ENCODE peak calls at places on chromosomes 5 and 9, in six cellular contexts. T, F, A, L, Q and O are unnamed samples.

GRCh38 chr9:105171076-105171475 is 73.4 kb upstream of the SLC44A1 start:
- DNase-seq in T (no peak), F (no peak), A (no peak), L (no peak), Q (no peak), O (no peak)

GRCh38 chr9:111399772-111400563 is 69.9 kb upstream of the OR2K2 start:
- DNase-seq in T (no peak), F (no peak), A (no peak), L (peak), Q (no peak), O (peak)

GRCh38 chr5:180618830-180619562 is 27.7 kb upstream of the SCGB3A1 start:
- DNase-seq in T (peak), F (peak), A (no peak), L (no peak), Q (no peak), O (no peak)

GRCh38 chr5:73955447-73955846 is 329.5 kb downstream of the ARHGEF28 start:
- DNase-seq in T (no peak), F (peak), A (no peak), L (no peak), Q (no peak), O (no peak)

GRCh38 chr9:107243757-107244156 is 39.3 kb upstream of the RAD23B start:
- DNase-seq in T (no peak), F (peak), A (no peak), L (peak), Q (no peak), O (peak)

GRCh38 chr9:94929373-94929764 is 202.9 kb downstream of the AOPEP start:
- DNase-seq in T (no peak), F (peak), A (peak), L (no peak), Q (peak), O (no peak)

GRCh38 chr5:12625667-12626263 is 721.5 kb upstream of the CTNND2 start:
- DNase-seq in T (no peak), F (no peak), A (no peak), L (no peak), Q (no peak), O (no peak)

GRCh38 chr9:23596913-23597634 is 229.0 kb downstream of the ELAVL2 start:
- DNase-seq in T (no peak), F (no peak), A (no peak), L (no peak), Q (no peak), O (no peak)

GRCh38 chr5:131745594-131746175 is 51.1 kb downstream of the FNIP1 start:
- DNase-seq in T (no peak), F (peak), A (no peak), L (no peak), Q (no peak), O (no peak)

GRCh38 chr5:149054416-149054815 is 8.4 kb downstream of the SH3TC2 start:
- DNase-seq in T (no peak), F (no peak), A (no peak), L (no peak), Q (no peak), O (no peak)
- H3K27ac ChIP-seq in T (no peak), F (no peak), A (no peak), L (no peak), Q (no peak), O (no peak)

DNA sequence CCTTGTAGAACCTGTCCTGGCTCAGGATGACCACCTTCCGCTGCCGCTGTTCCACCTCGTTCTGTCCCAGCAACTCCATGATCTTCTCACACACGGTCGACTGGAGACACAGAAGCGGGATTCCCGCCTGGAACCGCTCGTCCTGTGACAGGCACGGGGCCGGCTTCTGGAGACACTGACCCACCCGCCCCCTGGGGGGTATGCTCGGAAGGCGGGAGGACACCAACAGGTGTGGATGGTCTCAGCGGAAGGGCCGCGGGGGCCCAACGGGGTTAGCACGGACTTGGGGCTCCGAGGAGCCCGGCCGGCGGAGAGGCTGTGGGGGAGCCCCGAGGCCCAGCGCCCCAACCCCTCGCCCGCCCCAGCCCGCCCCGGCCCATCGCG is 525 bp downstream of the UCK1 start:
- DNase-seq in T (no peak), F (no peak), A (peak), L (peak), Q (peak), O (peak)
- TF ChIP-seq CTCF in T (peak), F (no peak), A (peak), L (no peak), Q (peak), O (peak)

DNA sequence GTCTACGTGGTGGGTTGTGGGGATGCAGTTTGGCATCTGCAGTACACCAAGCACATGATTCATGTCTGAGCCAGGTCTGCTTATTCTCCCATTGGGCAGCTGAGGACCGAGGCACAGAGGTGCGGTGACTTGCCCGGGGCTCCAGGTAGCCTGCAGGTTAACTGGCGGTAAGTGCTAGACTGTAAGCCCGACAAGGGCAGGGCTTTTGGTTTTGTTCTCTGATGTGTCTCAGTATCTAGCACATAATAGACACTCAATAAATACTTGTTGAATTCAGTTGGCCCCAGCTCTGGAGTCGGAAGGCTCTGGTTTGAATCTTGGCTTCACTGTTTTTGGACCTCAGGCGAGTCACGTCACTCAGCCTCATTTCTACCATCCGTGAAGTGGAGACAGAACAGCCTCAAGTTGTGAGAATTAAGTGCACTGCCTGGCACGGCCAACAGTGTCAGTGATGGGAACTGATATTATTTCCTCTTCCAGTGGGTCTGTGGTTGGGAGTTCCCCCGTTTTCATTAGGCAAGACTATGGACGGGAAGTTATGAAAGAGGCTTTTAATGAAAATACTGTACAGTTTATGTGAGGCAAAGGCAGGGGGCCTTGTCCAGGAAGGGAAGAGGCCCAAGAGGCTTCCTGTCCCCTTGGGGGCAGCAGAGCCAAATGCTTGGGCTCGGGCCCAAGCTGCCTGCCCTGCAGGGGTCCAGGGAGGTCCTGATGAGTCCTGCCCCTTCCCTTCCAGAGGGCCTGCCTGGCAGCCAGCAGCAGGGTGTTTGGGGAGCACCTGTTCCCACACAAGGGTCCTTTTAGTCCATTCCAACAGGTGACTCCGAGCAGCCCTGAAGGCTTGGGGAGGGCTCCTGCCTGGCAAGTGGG is 3.3 kb downstream of the PRELID1 start:
- DNase-seq in T (no peak), F (no peak), A (no peak), L (no peak), Q (no peak), O (no peak)
- H3K27ac ChIP-seq in T (peak), F (no peak), A (no peak), L (no peak), Q (no peak), O (no peak)

GRCh38 chr9:68973619-68974018 is 40.3 kb downstream of the PRKACG start:
- DNase-seq in T (no peak), F (no peak), A (no peak), L (no peak), Q (peak), O (no peak)
- TF ChIP-seq CTCF in T (no peak), F (no peak), A (no peak), L (no peak), Q (no peak), O (no peak)

DNA sequence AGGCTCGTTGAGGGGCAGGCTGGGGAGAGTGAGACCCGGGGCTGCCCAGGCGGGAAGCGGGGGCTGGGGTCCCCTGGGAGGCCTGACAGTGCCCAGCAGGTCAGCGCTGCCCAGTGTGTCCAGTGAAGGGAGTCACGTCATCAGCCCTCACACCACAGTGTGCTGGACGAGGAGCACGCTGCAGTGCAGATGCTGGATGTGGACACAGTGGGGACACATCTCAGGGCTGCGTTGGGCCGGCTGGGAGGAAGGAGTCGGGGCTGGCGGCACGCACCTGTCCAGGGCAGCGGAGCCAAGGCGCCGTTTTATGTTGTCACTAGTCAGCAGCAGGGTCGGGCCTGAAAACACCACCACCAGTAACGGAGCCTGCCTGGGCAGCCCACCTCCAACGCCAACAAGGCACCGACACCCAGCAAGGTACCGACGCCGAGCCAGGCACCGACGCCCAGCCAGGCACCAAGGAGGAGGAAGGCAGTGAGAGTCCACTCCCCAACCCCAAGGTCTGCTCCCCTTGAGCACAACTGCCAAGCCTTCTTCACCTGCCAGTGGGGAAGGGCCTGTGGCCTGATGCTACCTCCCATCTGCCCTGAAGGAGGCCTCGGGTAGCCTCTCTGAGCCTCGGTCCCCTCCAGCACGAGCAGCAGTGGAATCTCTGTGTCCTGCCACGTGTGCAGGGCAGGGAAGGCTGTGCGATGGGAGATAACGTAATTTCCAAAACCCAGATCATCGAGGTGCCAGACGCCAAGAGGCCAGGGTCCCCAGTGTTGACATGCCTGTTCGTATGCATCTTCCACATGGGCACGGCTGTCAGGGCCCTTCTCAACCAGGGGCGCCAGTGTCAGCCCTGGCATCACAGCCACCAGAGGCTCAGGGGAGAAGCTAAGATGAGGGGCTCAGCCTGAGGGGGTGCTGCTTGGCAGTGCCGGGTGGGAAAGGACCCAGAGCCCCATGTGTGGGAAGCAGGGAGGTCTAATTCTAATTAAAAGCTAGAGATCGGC is 21.9 kb upstream of the NSMF start:
- DNase-seq in T (peak), F (no peak), A (no peak), L (no peak), Q (no peak), O (no peak)
- H3K27ac ChIP-seq in T (no peak), F (no peak), A (no peak), L (no peak), Q (no peak), O (no peak)

GRCh38 chr9:33791117-33791516 is 4.2 kb upstream of the PRSS3 start:
- DNase-seq in T (no peak), F (peak), A (no peak), L (no peak), Q (no peak), O (peak)

GRCh38 chr9:33782395-33783152 is 12.8 kb upstream of the PRSS3 start:
- DNase-seq in T (no peak), F (peak), A (no peak), L (no peak), Q (no peak), O (no peak)

GRCh38 chr9:33787839-33788238 is 7.5 kb upstream of the PRSS3 start:
- DNase-seq in T (no peak), F (no peak), A (no peak), L (no peak), Q (peak), O (no peak)

GRCh38 chr9:33781736-33782135 is 13.6 kb upstream of the PRSS3 start:
- DNase-seq in T (no peak), F (no peak), A (no peak), L (no peak), Q (no peak), O (no peak)

DNA sequence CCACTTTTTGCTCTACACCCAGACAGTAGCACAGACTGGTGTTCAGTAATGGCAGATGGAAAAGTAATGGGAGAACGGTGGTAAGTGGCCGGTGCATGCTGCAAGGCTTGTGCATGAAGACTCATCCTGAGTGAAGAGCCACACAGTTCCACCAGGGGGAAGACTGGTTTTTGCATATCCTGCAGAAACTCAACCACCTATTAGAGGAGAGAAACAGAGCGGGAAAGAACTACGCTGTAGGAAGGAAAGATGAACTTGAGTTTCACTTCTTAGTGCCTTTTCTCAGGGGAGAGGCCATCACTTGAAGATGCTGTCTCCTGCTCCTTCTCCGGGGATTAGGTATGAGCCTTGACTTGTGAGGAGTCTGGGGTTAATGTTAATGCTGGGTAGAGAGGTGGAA is 9.4 kb upstream of the PRSS3 start:
- DNase-seq in T (no peak), F (no peak), A (no peak), L (no peak), Q (no peak), O (no peak)
- TF ChIP-seq CTCF in T (no peak), F (peak), A (no peak), L (no peak), Q (no peak), O (no peak)

DNA sequence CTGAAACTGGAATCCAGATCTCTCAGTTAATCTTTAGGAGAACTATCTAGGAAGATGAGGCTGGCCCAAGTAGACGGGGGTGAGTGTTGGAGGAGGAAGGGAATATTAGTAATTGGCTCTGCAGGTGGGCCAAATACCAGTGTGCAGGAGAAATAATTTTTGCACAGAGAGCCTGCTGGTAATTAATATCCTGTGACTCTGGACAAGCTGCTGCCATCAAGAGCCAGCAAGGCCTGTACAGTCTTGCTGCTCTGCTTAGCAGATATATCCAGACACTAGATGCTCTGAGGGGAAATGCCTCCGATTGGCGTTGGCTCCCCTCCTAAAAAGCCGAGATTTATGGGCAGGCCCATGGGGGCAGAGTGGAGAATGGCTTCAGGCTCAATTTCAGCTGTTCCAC is 29.6 kb upstream of the ASTN2 start:
- DNase-seq in T (no peak), F (no peak), A (no peak), L (no peak), Q (no peak), O (no peak)
- H3K27ac ChIP-seq in T (no peak), F (no peak), A (no peak), L (no peak), Q (no peak), O (no peak)